ENCODE peak calls at places on chromosomes 16 and 17, in eight cellular contexts. B is occipital lobe, W is NCI-H226, E is heart left ventricle, J is myocyte, O is choroid plexus epithelial cell, K is D341Med, F is body of pancreas. A is an unnamed sample.

GRCh38 chr17:4152471-4152870 is 9.5 kb downstream of the CYB5D2 start:
- DNase-seq in B (no peak), W (peak), E (no peak), J (no peak), O (no peak), K (no peak), F (no peak), A (no peak)

GRCh38 chr17:58338907-58339774 is 10.5 kb upstream of the TSPOAP1 start:
- DNase-seq in B (no peak), W (peak), E (peak), J (peak), O (peak), K (no peak), F (no peak), A (peak)

GRCh38 chr17:59284317-59284716 is 47.1 kb upstream of the YPEL2 start:
- DNase-seq in B (no peak), W (no peak), E (no peak), J (no peak), O (peak), K (no peak), F (no peak), A (no peak)

GRCh38 chr17:41532947-41533570 is 5.0 kb upstream of the KRT19 start:
- DNase-seq in B (no peak), W (no peak), E (no peak), J (no peak), O (no peak), K (no peak), F (no peak), A (no peak)

GRCh38 chr16:11403534-11403795 is 58.2 kb downstream of the RMI2 start:
- DNase-seq in B (no peak), W (no peak), E (no peak), J (no peak), O (no peak), K (no peak), F (no peak), A (no peak)

GRCh38 chr16:53974484-53975115 is 270.6 kb downstream of the FTO start:
- DNase-seq in B (no peak), W (no peak), E (no peak), J (no peak), O (peak), K (no peak), F (no peak), A (no peak)

GRCh38 chr16:87707097-87707496 is 58.7 kb downstream of the KLHDC4 start:
- DNase-seq in B (no peak), W (no peak), E (no peak), J (no peak), O (no peak), K (no peak), F (no peak), A (no peak)

GRCh38 chr16:919658-920631 is 50.8 kb downstream of the LMF1 start:
- DNase-seq in B (no peak), W (no peak), E (no peak), J (peak), O (peak), K (no peak), F (no peak), A (no peak)

GRCh38 chr17:33099252-33099651 is 107.6 kb downstream of the SPACA3 start:
- DNase-seq in B (no peak), W (peak), E (no peak), J (no peak), O (no peak), K (no peak), F (no peak), A (no peak)